ENCODE peak calls at places on chromosomes 11 and 22, in six cellular contexts. L is HCT116; I is naive thymus-derived CD4-positive, alpha-beta T cell; D is adipocyte; K is right lobe of liver; H is body of pancreas. O is an unnamed sample. For H3K9me3, the result is how much of the 10 kb centered on the place peaks cover.

GRCh38 chr11:98207086-98207485 is 813.7 kb upstream of the CNTN5 start:
- DNase-seq in L (no peak), I (no peak), D (no peak), K (no peak), H (no peak), O (no peak)

GRCh38 chr11:105903113-105903512 is 118.9 kb downstream of the MSANTD4 start:
- DNase-seq in L (no peak), I (no peak), D (peak), K (no peak), H (no peak), O (peak)

GRCh38 chr22:36208162-36208765 is 6.7 kb upstream of the APOL4 start:
- DNase-seq in L (no peak), I (no peak), D (no peak), K (no peak), H (no peak), O (no peak)

GRCh38 chr11:6674856-6675255 is 8.3 kb downstream of the MRPL17 start:
- DNase-seq in L (no peak), I (no peak), D (no peak), K (no peak), H (no peak), O (no peak)

GRCh38 chr11:47361419-47361818 is 8.9 kb upstream of the MYBPC3 start:
- DNase-seq in L (no peak), I (no peak), D (no peak), K (peak), H (no peak), O (no peak)

GRCh38 chr11:61701298-61701993 is 21.3 kb downstream of the DAGLA start:
- DNase-seq in L (peak), I (no peak), D (no peak), K (no peak), H (peak), O (peak)

GRCh38 chr11:46640034-46640788 is 22.9 kb downstream of the ATG13 start:
- DNase-seq in L (no peak), I (no peak), D (no peak), K (no peak), H (no peak), O (no peak)

GRCh38 chr11:69014084-69014935 is 1.3 kb upstream of the MRGPRF start:
- DNase-seq in L (no peak), I (no peak), D (peak), K (no peak), H (no peak), O (no peak)

GRCh38 chr22:35045451-35045850 is 20.5 kb upstream of the ISX start:
- DNase-seq in L (no peak), I (no peak), D (no peak), K (no peak), H (no peak), O (no peak)

GRCh38 chr11:33912405-33913361 is 20.8 kb upstream of the LMO2 start:
- DNase-seq in L (peak), I (no peak), D (peak), K (no peak), H (no peak), O (no peak)

GRCh38 chr22:29305836-29306174 is 645 bp upstream of the GAS2L1 start:
- DNase-seq in L (no peak), I (no peak), D (no peak), K (no peak), H (no peak), O (no peak)

GRCh38 chr11:46050065-46050464 is 71.2 kb downstream of the PHF21A start:
- DNase-seq in L (peak), I (no peak), D (peak), K (no peak), H (peak), O (no peak)

GRCh38 chr11:65960824-65961266 is 689 bp upstream of the SART1 start:
- DNase-seq in L (no peak), I (no peak), D (no peak), K (no peak), H (no peak), O (no peak)

GRCh38 chr11:29119116-29119515 is 897.7 kb downstream of the KCNA4 start:
- DNase-seq in L (no peak), I (no peak), D (peak), K (no peak), H (no peak), O (no peak)

GRCh38 chr11:2466869-2467694 is 22.3 kb downstream of the KCNQ1 start:
- DNase-seq in L (no peak), I (no peak), D (no peak), K (no peak), H (peak), O (no peak)

GRCh38 chr22:44151661-44152060 is 29.1 kb upstream of the PARVG start:
- DNase-seq in L (no peak), I (no peak), D (peak), K (no peak), H (no peak), O (no peak)

GRCh38 chr11:117875397-117876048 is 935 bp downstream of the FXYD6 start:
- DNase-seq in L (no peak), I (no peak), D (no peak), K (no peak), H (no peak), O (peak)

GRCh38 chr11:22244986-22245592 is 52.2 kb downstream of the ANO5 start:
- DNase-seq in L (peak), I (no peak), D (peak), K (peak), H (peak), O (peak)

GRCh38 chr11:65310756-65311155 is 3.9 kb upstream of the CDC42EP2 start:
- DNase-seq in L (no peak), I (no peak), D (peak), K (no peak), H (no peak), O (peak)

GRCh38 chr11:48107188-48107704 is 109.4 kb upstream of the OR4B1 start:
- DNase-seq in L (no peak), I (no peak), D (peak), K (no peak), H (no peak), O (no peak)

GRCh38 chr11:35487532-35488078 is 37.8 kb downstream of the PAMR1 start:
- DNase-seq in L (peak), I (no peak), D (peak), K (no peak), H (peak), O (peak)

GRCh38 chr11:35138606-35138948 is 394 bp upstream of the CD44 start:
- DNase-seq in L (no peak), I (no peak), D (no peak), K (no peak), H (no peak), O (no peak)

GRCh38 chr11:120512727-120513435 is 1.3 kb downstream of the GRIK4 start:
- DNase-seq in L (no peak), I (no peak), D (no peak), K (peak), H (no peak), O (peak)

GRCh38 chr11:112776834-112777793 is 184.1 kb upstream of the NCAM1 start:
- DNase-seq in L (no peak), I (no peak), D (no peak), K (no peak), H (no peak), O (peak)

GRCh38 chr22:50227588-50228215 is 17.1 kb downstream of the TUBGCP6 start:
- DNase-seq in L (no peak), I (no peak), D (no peak), K (no peak), H (no peak), O (no peak)

GRCh38 chr22:24155597-24156145 is 25.6 kb upstream of the SUSD2 start:
- DNase-seq in L (no peak), I (peak), D (peak), K (peak), H (peak), O (peak)

GRCh38 chr11:57456960-57457642 is 3.2 kb upstream of the RTN4RL2 start:
- DNase-seq in L (peak), I (peak), D (peak), K (peak), H (peak), O (peak)

GRCh38 chr22:44026630-44027511 is 2.8 kb downstream of the PARVB start:
- DNase-seq in L (no peak), I (peak), D (no peak), K (peak), H (peak), O (no peak)

GRCh38 chr22:33568934-33569496 is 351.3 kb downstream of the LARGE1 start:
- DNase-seq in L (no peak), I (no peak), D (no peak), K (no peak), H (no peak), O (no peak)

GRCh38 chr22:31637375-31637937 is 24.6 kb downstream of the PISD start:
- DNase-seq in L (no peak), I (no peak), D (no peak), K (peak), H (no peak), O (no peak)

GRCh38 chr11:108009497-108010360 is 1.0 kb downstream of the CUL5 start:
- DNase-seq in L (no peak), I (no peak), D (peak), K (no peak), H (no peak), O (no peak)

GRCh38 chr22:40797427-40797826 is 21.7 kb downstream of the SLC25A17 start:
- DNase-seq in L (no peak), I (no peak), D (peak), K (no peak), H (no peak), O (no peak)

GRCh38 chr11:120956710-120957500 is 67.0 kb upstream of the TBCEL start:
- DNase-seq in L (no peak), I (no peak), D (no peak), K (no peak), H (no peak), O (peak)

GRCh38 chr11:12787847-12788246 is 113.6 kb downstream of the TEAD1 start:
- DNase-seq in L (no peak), I (no peak), D (peak), K (no peak), H (no peak), O (no peak)

GRCh38 chr11:10990160-10990559 is 132.3 kb upstream of the ZBED5 start:
- DNase-seq in L (no peak), I (no peak), D (no peak), K (no peak), H (no peak), O (no peak)

GRCh38 chr11:92550411-92550810 is 325.8 kb downstream of the FAT3 start:
- DNase-seq in L (no peak), I (no peak), D (no peak), K (no peak), H (peak), O (no peak)

GRCh38 chr22:24496661-24497060 is 1.5 kb downstream of the UPB1 start:
- DNase-seq in L (no peak), I (no peak), D (no peak), K (no peak), H (no peak), O (peak)

GRCh38 chr22:42683599-42684283 is 34.5 kb upstream of the CYB5R3 start:
- DNase-seq in L (no peak), I (no peak), D (peak), K (no peak), H (no peak), O (no peak)
- H3K9me3 ChIP-seq in L (under half), I (under half), D (under half), K (under half), H (under half), O (under half)

DNA sequence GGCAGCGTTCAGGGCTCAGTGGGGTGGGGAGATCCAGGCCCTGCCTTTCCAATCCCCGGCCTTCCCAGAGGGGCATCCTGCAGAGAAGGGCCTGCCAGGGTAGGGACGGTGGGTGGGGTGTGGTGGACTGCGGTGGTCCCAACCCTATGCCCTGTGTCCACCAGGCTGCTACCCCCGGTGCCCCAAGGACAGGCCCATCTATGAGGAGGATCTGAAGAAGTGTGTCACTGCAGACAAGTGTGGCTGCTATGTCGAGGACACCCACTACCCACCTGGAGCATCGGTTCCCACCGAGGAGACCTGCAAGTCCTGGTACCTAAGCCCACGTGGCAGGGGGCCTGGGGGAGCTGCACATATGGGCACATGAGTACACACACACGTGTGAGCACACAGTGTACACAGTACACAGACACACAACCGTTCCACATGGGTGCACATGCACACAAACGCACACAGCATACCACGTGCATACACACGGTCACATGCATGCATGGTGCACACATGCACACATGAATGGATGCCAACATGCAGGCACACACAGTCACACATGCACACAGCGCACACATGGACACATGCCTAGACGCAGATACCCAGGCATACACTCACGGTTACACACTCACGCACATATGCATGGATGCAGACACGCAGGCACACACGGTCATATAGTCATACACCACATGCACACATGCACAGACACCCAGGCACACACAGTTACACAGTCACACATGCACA is 16.1 kb downstream of the MUC2 start:
- DNase-seq in L (no peak), I (no peak), D (no peak), K (peak), H (no peak), O (no peak)
- H3K9me3 ChIP-seq in L (under half), I (under half), D (under half), K (under half), H (under half), O (under half)

DNA sequence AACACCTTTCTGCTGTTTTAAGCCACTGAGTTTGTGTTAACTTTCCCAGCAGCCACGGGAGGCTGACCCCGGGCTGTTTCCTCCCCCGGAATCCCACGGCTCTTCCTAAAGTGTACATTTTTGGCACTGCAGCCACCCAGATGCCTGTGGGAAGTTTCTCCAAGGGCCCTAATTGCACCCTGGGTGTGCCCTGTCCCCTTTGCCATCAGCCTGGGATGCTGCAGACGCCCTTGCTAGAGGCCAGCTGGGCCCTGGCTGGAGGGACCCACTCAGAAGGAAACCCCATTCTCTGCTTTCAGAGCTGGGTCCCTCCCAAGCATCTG is 883.3 kb downstream of the BRD1 start:
- DNase-seq in L (no peak), I (no peak), D (no peak), K (no peak), H (no peak), O (no peak)
- H3K9me3 ChIP-seq in L (under half), I (under half), D (under half), K (under half), H (under half), O (under half)

DNA sequence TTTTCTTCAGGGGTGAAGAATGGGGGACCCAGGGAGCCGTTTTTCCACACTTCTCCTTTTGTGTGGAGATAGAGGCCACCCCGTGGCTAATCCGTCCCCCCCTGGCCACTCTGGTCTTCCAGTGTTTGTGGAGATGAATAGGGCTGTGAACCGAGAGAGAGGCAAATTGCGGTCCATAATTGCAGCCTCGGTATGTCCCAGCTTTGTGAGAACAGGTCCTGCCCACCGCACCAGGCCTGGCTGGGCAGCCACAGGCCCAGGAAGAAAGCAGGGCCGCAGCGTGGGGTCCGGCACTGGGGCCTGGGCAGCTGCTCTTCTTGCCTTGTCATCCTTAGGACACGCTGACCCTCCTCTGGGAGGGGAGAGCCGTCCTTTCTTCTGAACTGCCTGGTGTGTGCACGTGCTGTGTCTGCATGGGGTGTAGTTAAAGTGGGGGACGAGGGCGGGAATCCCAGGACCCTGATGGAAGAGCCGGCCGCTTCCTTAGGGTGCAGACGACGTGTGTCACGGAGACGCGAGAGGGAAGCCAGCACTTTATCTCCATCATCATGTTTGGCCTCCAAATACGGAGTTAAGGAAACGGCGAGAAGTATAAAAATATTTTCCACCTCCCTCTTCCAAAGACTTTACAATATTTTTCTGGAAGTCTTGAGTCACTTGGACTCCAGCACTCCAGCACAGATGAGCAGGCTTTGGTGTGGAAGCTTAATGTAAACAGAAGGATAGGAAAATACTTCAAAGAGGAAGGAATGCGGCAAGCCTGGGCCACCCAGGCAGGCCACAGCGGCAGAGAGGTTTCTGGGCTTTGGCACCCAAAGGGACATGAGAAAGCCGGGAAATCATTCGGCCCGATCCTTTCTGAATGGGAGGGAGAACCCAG is 1248.4 kb downstream of the BRD1 start:
- DNase-seq in L (no peak), I (no peak), D (no peak), K (no peak), H (no peak), O (no peak)
- H3K9me3 ChIP-seq in L (under half), I (under half), D (under half), K (under half), H (under half), O (under half)

GRCh38 chr11:58745705-58746364 is 14.1 kb upstream of the GLYAT start:
- DNase-seq in L (no peak), I (no peak), D (no peak), K (no peak), H (no peak), O (no peak)

GRCh38 chr11:58744988-58745704 is 13.4 kb upstream of the GLYAT start:
- DNase-seq in L (no peak), I (no peak), D (no peak), K (no peak), H (no peak), O (no peak)

GRCh38 chr11:58742140-58742539 is 10.4 kb upstream of the GLYAT start:
- DNase-seq in L (no peak), I (no peak), D (no peak), K (no peak), H (no peak), O (no peak)

GRCh38 chr11:58741127-58741526 is 9.4 kb upstream of the GLYAT start:
- DNase-seq in L (no peak), I (no peak), D (no peak), K (no peak), H (no peak), O (no peak)

GRCh38 chr11:58742981-58743880 is 11.5 kb upstream of the GLYAT start:
- DNase-seq in L (no peak), I (no peak), D (no peak), K (no peak), H (no peak), O (no peak)
- H3K9me3 ChIP-seq in L (under half), I (under half), D (under half), K (under half), H (under half), O (under half)

GRCh38 chr11:91528965-91529364 is 695.7 kb upstream of the FAT3 start:
- DNase-seq in L (no peak), I (no peak), D (no peak), K (no peak), H (no peak), O (no peak)

GRCh38 chr11:91527380-91528030 is 697.1 kb upstream of the FAT3 start:
- DNase-seq in L (no peak), I (no peak), D (no peak), K (no peak), H (no peak), O (no peak)
- H3K9me3 ChIP-seq in L (under half), I (under half), D (under half), K (under half), H (under half), O (under half)

O was measured in WERI-Rb-1.